ENCODE peak calls at places on chromosomes 2 and 18, in ten cellular contexts. P is stimulated activated CD4-positive, alpha-beta T cell treated with anti-CD3 and anti-CD28 coated beads, Interleukin-4, amount 100 ng/mL, for 4 hours; K is memory B cell; X is kidney; L is activated CD4-positive, alpha-beta T cell treated with anti-CD3 and anti-CD28 coated beads, Interleukin-2, amount 10 ng/mL, durations not matched to agents 7 days and 5 days; U is myocyte; A is heart right ventricle; Z is retina; T is MCF 10A; H is iris pigment epithelial cell. Q is an unnamed sample.

GRCh38 chr2:118988706-118989105 is 46.7 kb downstream of the MARCO start:
- DNase-seq in P (no peak), K (no peak), U (no peak), L (no peak), H (no peak), Z (no peak), A (no peak), T (no peak), X (peak), Q (no peak)

GRCh38 chr2:200820573-200820972 is 8.9 kb downstream of the BZW1 start:
- DNase-seq in H (no peak), X (no peak), Z (no peak), K (no peak), U (no peak), L (no peak), T (no peak), P (no peak), A (no peak), Q (no peak)

GRCh38 chr2:165787334-165787733 is 6.7 kb downstream of the GALNT3 start:
- DNase-seq in U (no peak), L (no peak), H (peak), A (no peak), K (no peak), Z (no peak), T (no peak), X (no peak), P (no peak), Q (no peak)

GRCh38 chr18:59650266-59650820 is 46.9 kb downstream of the CCBE1 start:
- DNase-seq in K (no peak), X (no peak), P (no peak), L (no peak), H (peak), T (no peak), A (no peak), Z (no peak), U (no peak), Q (no peak)

GRCh38 chr18:56307354-56307753 is 331.0 kb downstream of the TXNL1 start:
- DNase-seq in X (no peak), P (no peak), K (no peak), H (no peak), U (no peak), T (no peak), L (no peak), A (no peak), Z (no peak), Q (no peak)

GRCh38 chr18:63697261-63697660 is 5.5 kb upstream of the SERPINB11 start:
- DNase-seq in A (no peak), Z (no peak), T (no peak), P (no peak), U (no peak), L (no peak), X (no peak), K (no peak), H (no peak), Q (no peak)

GRCh38 chr18:53148056-53148574 is 808.1 kb downstream of the DCC start:
- DNase-seq in K (no peak), H (no peak), P (no peak), T (no peak), X (no peak), Z (peak), L (no peak), U (no peak), A (no peak), Q (no peak)

GRCh38 chr2:38602136-38602731 is 494 bp downstream of the HNRNPLL start:
- DNase-seq in H (peak), T (peak), Z (peak), P (peak), L (peak), A (peak), U (no peak), K (peak), X (peak), Q (no peak)

GRCh38 chr2:60000681-60001080 is 552.8 kb downstream of the BCL11A start:
- DNase-seq in T (no peak), K (no peak), A (no peak), L (no peak), Z (no peak), P (no peak), X (no peak), H (no peak), U (no peak), Q (no peak)

GRCh38 chr2:51866361-51866760 is 834.4 kb upstream of the NRXN1 start:
- DNase-seq in L (no peak), K (no peak), A (no peak), P (no peak), H (peak), U (no peak), Z (no peak), T (peak), X (no peak), Q (no peak)

GRCh38 chr2:3169106-3169870 is 208.3 kb downstream of the EIPR1 start:
- DNase-seq in T (peak), L (no peak), X (no peak), K (no peak), H (peak), A (no peak), P (no peak), Z (no peak), U (peak), Q (no peak)

GRCh38 chr18:11429876-11430275 is 179.5 kb upstream of the SLC35G4 start:
- DNase-seq in P (no peak), U (peak), T (no peak), H (no peak), Z (no peak), A (no peak), X (no peak), L (no peak), K (no peak), Q (no peak)

GRCh38 chr2:42928161-42928691 is 135.8 kb upstream of the HAAO start:
- DNase-seq in T (no peak), L (no peak), A (no peak), K (no peak), H (no peak), Z (peak), X (no peak), P (no peak), U (no peak), Q (no peak)

GRCh38 chr2:237290249-237290648 is 123.7 kb downstream of the COL6A3 start:
- DNase-seq in L (no peak), H (peak), A (peak), Z (no peak), U (peak), K (no peak), T (no peak), P (no peak), X (peak), Q (no peak)

GRCh38 chr2:127197475-127198385 is 22.4 kb downstream of the CYP27C1 start:
- DNase-seq in U (peak), A (peak), T (peak), H (peak), P (peak), L (peak), Z (peak), X (peak), K (peak), Q (peak)

GRCh38 chr2:128628206-128628605 is 309.5 kb upstream of the HS6ST1 start:
- DNase-seq in A (no peak), P (no peak), X (peak), K (no peak), L (no peak), T (no peak), U (no peak), H (no peak), Z (no peak), Q (no peak)

GRCh38 chr2:103166406-103167324 is 404.8 kb downstream of the TMEM182 start:
- DNase-seq in A (no peak), T (no peak), P (no peak), K (no peak), X (no peak), U (no peak), L (no peak), Z (no peak), H (no peak), Q (no peak)

GRCh38 chr2:85273732-85274731 is 53.8 kb downstream of the TGOLN2 start:
- DNase-seq in L (no peak), H (peak), T (peak), Z (no peak), U (peak), K (no peak), A (no peak), P (no peak), X (no peak), Q (no peak)

GRCh38 chr2:44716131-44716530 is 225.4 kb upstream of the SIX3 start:
- DNase-seq in U (peak), H (no peak), L (no peak), T (no peak), Z (no peak), P (no peak), X (no peak), K (no peak), A (no peak), Q (no peak)

GRCh38 chr18:28794459-28795245 is 617.7 kb upstream of the CDH2 start:
- DNase-seq in H (peak), A (no peak), T (peak), U (peak), K (no peak), Z (no peak), X (no peak), L (no peak), P (no peak), Q (no peak)

GRCh38 chr2:62340981-62341624 is 145.2 kb downstream of the B3GNT2 start:
- DNase-seq in P (no peak), Z (peak), K (no peak), U (peak), X (peak), T (peak), L (no peak), A (peak), H (no peak), Q (peak)

GRCh38 chr18:49728542-49728941 is 84.8 kb downstream of the ACAA2 start:
- DNase-seq in H (peak), T (peak), A (peak), U (peak), P (peak), X (no peak), K (no peak), L (peak), Z (peak), Q (peak)

GRCh38 chr2:223056656-223057418 is 4.8 kb downstream of the KCNE4 start:
- DNase-seq in H (no peak), X (no peak), T (no peak), Z (no peak), P (no peak), A (no peak), K (no peak), L (no peak), U (no peak), Q (peak)

GRCh38 chr2:21841341-21841740 is 717.6 kb downstream of the TDRD15 start:
- DNase-seq in T (no peak), X (no peak), P (no peak), Z (no peak), U (no peak), K (no peak), A (no peak), H (no peak), L (no peak), Q (no peak)

GRCh38 chr2:98823196-98824166 is 92.5 kb upstream of the MGAT4A start:
- DNase-seq in Z (no peak), X (peak), A (no peak), L (no peak), T (no peak), U (peak), H (no peak), K (no peak), P (no peak), Q (no peak)

Q was measured in NCI-H1092.